ENCODE peak calls at places on chromosomes 7 and 10, in eight cellular contexts. One of them, this sample, is unnamed.

GRCh38 chr10:13614530-13615332 is 28.0 kb downstream of the PRPF18 start:
- DNase-seq in GM23338: peak; percentile 55
- DNase-seq in DND-41: no peak
- DNase-seq in NCI-H1417: no peak
- DNase-seq in activated CD8-positive, alpha-beta memory T cell treated with anti-CD3 and anti-CD28 coated beads, Interleukin-2, amount 50 U/mL, for 4 hours: no peak
- DNase-seq in WERI-Rb-1: no peak
- DNase-seq in AML-193: no peak
- DNase-seq in spleen: no peak
- DNase-seq in this sample: no peak

GRCh38 chr10:14540062-14540461 is 209.3 kb upstream of the FRMD4A start:
- DNase-seq in DND-41: no peak
- DNase-seq in spleen: no peak
- DNase-seq in GM23338: no peak
- DNase-seq in activated CD8-positive, alpha-beta memory T cell treated with anti-CD3 and anti-CD28 coated beads, Interleukin-2, amount 50 U/mL, for 4 hours: no peak
- DNase-seq in AML-193: no peak
- DNase-seq in WERI-Rb-1: no peak
- DNase-seq in NCI-H1417: no peak
- DNase-seq in this sample: no peak

GRCh38 chr7:23628370-23628769 is 31.2 kb downstream of the CCDC126 start:
- DNase-seq in activated CD8-positive, alpha-beta memory T cell treated with anti-CD3 and anti-CD28 coated beads, Interleukin-2, amount 50 U/mL, for 4 hours: no peak
- DNase-seq in WERI-Rb-1: no peak
- DNase-seq in GM23338: no peak
- DNase-seq in AML-193: no peak
- DNase-seq in DND-41: no peak
- DNase-seq in NCI-H1417: no peak
- DNase-seq in spleen: no peak
- DNase-seq in this sample: no peak

GRCh38 chr7:32058017-32058416 is 12.2 kb downstream of the PDE1C start:
- DNase-seq in spleen: no peak
- DNase-seq in GM23338: no peak
- DNase-seq in DND-41: no peak
- DNase-seq in WERI-Rb-1: no peak
- DNase-seq in AML-193: no peak
- DNase-seq in NCI-H1417: no peak
- DNase-seq in activated CD8-positive, alpha-beta memory T cell treated with anti-CD3 and anti-CD28 coated beads, Interleukin-2, amount 50 U/mL, for 4 hours: no peak
- DNase-seq in this sample: no peak

GRCh38 chr7:90453259-90453891 is 16.1 kb upstream of the PTTG1IP2 start:
- DNase-seq in GM23338: no peak
- DNase-seq in DND-41: no peak
- DNase-seq in NCI-H1417: no peak
- DNase-seq in activated CD8-positive, alpha-beta memory T cell treated with anti-CD3 and anti-CD28 coated beads, Interleukin-2, amount 50 U/mL, for 4 hours: no peak
- DNase-seq in spleen: no peak
- DNase-seq in AML-193: no peak
- DNase-seq in WERI-Rb-1: no peak
- DNase-seq in this sample: no peak

GRCh38 chr10:46239999-46240683 is 46.7 kb upstream of the ANTXRL start:
- DNase-seq in DND-41: no peak
- DNase-seq in activated CD8-positive, alpha-beta memory T cell treated with anti-CD3 and anti-CD28 coated beads, Interleukin-2, amount 50 U/mL, for 4 hours: no peak
- DNase-seq in GM23338: no peak
- DNase-seq in spleen: no peak
- DNase-seq in NCI-H1417: no peak
- DNase-seq in WERI-Rb-1: no peak
- DNase-seq in AML-193: no peak
- DNase-seq in this sample: no peak

GRCh38 chr7:140769852-140770251 is 73.3 kb downstream of the NDUFB2 start:
- DNase-seq in activated CD8-positive, alpha-beta memory T cell treated with anti-CD3 and anti-CD28 coated beads, Interleukin-2, amount 50 U/mL, for 4 hours: no peak
- DNase-seq in DND-41: no peak
- DNase-seq in spleen: no peak
- DNase-seq in AML-193: no peak
- DNase-seq in NCI-H1417: peak; percentile 16
- DNase-seq in GM23338: no peak
- DNase-seq in WERI-Rb-1: no peak
- DNase-seq in this sample: no peak

GRCh38 chr10:70296406-70296899 is 12.6 kb upstream of the NPFFR1 start:
- DNase-seq in spleen: peak; percentile 88
- DNase-seq in NCI-H1417: no peak
- DNase-seq in GM23338: no peak
- DNase-seq in activated CD8-positive, alpha-beta memory T cell treated with anti-CD3 and anti-CD28 coated beads, Interleukin-2, amount 50 U/mL, for 4 hours: no peak
- DNase-seq in DND-41: no peak
- DNase-seq in WERI-Rb-1: no peak
- DNase-seq in AML-193: peak; percentile 73
- DNase-seq in this sample: no peak

GRCh38 chr7:129650056-129650758 is 38.7 kb downstream of the NRF1 start:
- DNase-seq in WERI-Rb-1: no peak
- DNase-seq in NCI-H1417: no peak
- DNase-seq in activated CD8-positive, alpha-beta memory T cell treated with anti-CD3 and anti-CD28 coated beads, Interleukin-2, amount 50 U/mL, for 4 hours: no peak
- DNase-seq in DND-41: no peak
- DNase-seq in spleen: no peak
- DNase-seq in GM23338: no peak
- DNase-seq in AML-193: no peak
- DNase-seq in this sample: no peak

GRCh38 chr10:47099445-47099844 is 188.2 kb downstream of the PTPN20 start:
- DNase-seq in DND-41: no peak
- DNase-seq in WERI-Rb-1: no peak
- DNase-seq in GM23338: no peak
- DNase-seq in spleen: no peak
- DNase-seq in NCI-H1417: no peak
- DNase-seq in activated CD8-positive, alpha-beta memory T cell treated with anti-CD3 and anti-CD28 coated beads, Interleukin-2, amount 50 U/mL, for 4 hours: no peak
- DNase-seq in AML-193: no peak
- DNase-seq in this sample: no peak

GRCh38 chr10:88212069-88212468 is 348.6 kb downstream of the PTEN start:
- DNase-seq in spleen: no peak
- DNase-seq in DND-41: no peak
- DNase-seq in NCI-H1417: no peak
- DNase-seq in activated CD8-positive, alpha-beta memory T cell treated with anti-CD3 and anti-CD28 coated beads, Interleukin-2, amount 50 U/mL, for 4 hours: no peak
- DNase-seq in AML-193: no peak
- DNase-seq in WERI-Rb-1: no peak
- DNase-seq in GM23338: no peak
- DNase-seq in this sample: no peak

GRCh38 chr7:28044825-28045224 is 135.8 kb downstream of the JAZF1 start:
- DNase-seq in DND-41: no peak
- DNase-seq in activated CD8-positive, alpha-beta memory T cell treated with anti-CD3 and anti-CD28 coated beads, Interleukin-2, amount 50 U/mL, for 4 hours: no peak
- DNase-seq in NCI-H1417: peak; percentile 37
- DNase-seq in GM23338: peak; percentile 69
- DNase-seq in AML-193: no peak
- DNase-seq in spleen: no peak
- DNase-seq in WERI-Rb-1: no peak
- DNase-seq in this sample: no peak

GRCh38 chr10:14860782-14861181 is 17.9 kb upstream of the SUV39H2 start:
- DNase-seq in NCI-H1417: no peak
- DNase-seq in AML-193: no peak
- DNase-seq in DND-41: no peak
- DNase-seq in WERI-Rb-1: no peak
- DNase-seq in activated CD8-positive, alpha-beta memory T cell treated with anti-CD3 and anti-CD28 coated beads, Interleukin-2, amount 50 U/mL, for 4 hours: no peak
- DNase-seq in spleen: no peak
- DNase-seq in GM23338: no peak
- DNase-seq in this sample: no peak

GRCh38 chr10:76126607-76127190 is 695.3 kb downstream of the LRMDA start:
- DNase-seq in DND-41: no peak
- DNase-seq in AML-193: no peak
- DNase-seq in GM23338: no peak
- DNase-seq in WERI-Rb-1: no peak
- DNase-seq in activated CD8-positive, alpha-beta memory T cell treated with anti-CD3 and anti-CD28 coated beads, Interleukin-2, amount 50 U/mL, for 4 hours: no peak
- DNase-seq in spleen: no peak
- DNase-seq in NCI-H1417: no peak
- DNase-seq in this sample: no peak

GRCh38 chr7:139535252-139535651 is 11.8 kb downstream of the CLEC2L start:
- DNase-seq in DND-41: no peak
- DNase-seq in GM23338: no peak
- DNase-seq in WERI-Rb-1: no peak
- DNase-seq in NCI-H1417: no peak
- DNase-seq in AML-193: no peak
- DNase-seq in activated CD8-positive, alpha-beta memory T cell treated with anti-CD3 and anti-CD28 coated beads, Interleukin-2, amount 50 U/mL, for 4 hours: no peak
- DNase-seq in spleen: no peak
- DNase-seq in this sample: no peak

GRCh38 chr10:31261502-31262311 is 57.3 kb upstream of the ZEB1 start:
- DNase-seq in AML-193: no peak
- DNase-seq in activated CD8-positive, alpha-beta memory T cell treated with anti-CD3 and anti-CD28 coated beads, Interleukin-2, amount 50 U/mL, for 4 hours: no peak
- DNase-seq in spleen: no peak
- DNase-seq in DND-41: no peak
- DNase-seq in GM23338: no peak
- DNase-seq in NCI-H1417: no peak
- DNase-seq in WERI-Rb-1: no peak
- DNase-seq in this sample: no peak

GRCh38 chr7:44608916-44609648 is 2.7 kb downstream of the OGDH start:
- DNase-seq in WERI-Rb-1: no peak
- DNase-seq in AML-193: no peak
- DNase-seq in GM23338: peak; percentile 80
- DNase-seq in DND-41: no peak
- DNase-seq in activated CD8-positive, alpha-beta memory T cell treated with anti-CD3 and anti-CD28 coated beads, Interleukin-2, amount 50 U/mL, for 4 hours: no peak
- DNase-seq in NCI-H1417: no peak
- DNase-seq in spleen: no peak
- DNase-seq in this sample: no peak

GRCh38 chr10:82319558-82319957 is 444.6 kb downstream of the NRG3 start:
- DNase-seq in GM23338: peak; percentile 3
- DNase-seq in activated CD8-positive, alpha-beta memory T cell treated with anti-CD3 and anti-CD28 coated beads, Interleukin-2, amount 50 U/mL, for 4 hours: no peak
- DNase-seq in WERI-Rb-1: peak; percentile 69
- DNase-seq in NCI-H1417: peak; percentile 0
- DNase-seq in DND-41: no peak
- DNase-seq in AML-193: no peak
- DNase-seq in spleen: no peak
- DNase-seq in this sample: no peak

GRCh38 chr10:31242902-31243301 is 76.1 kb upstream of the ZEB1 start:
- DNase-seq in spleen: peak; percentile 57
- DNase-seq in NCI-H1417: no peak
- DNase-seq in AML-193: peak; percentile 22
- DNase-seq in WERI-Rb-1: no peak
- DNase-seq in DND-41: peak; percentile 58
- DNase-seq in activated CD8-positive, alpha-beta memory T cell treated with anti-CD3 and anti-CD28 coated beads, Interleukin-2, amount 50 U/mL, for 4 hours: peak; percentile 52
- DNase-seq in GM23338: no peak
- DNase-seq in this sample: no peak

GRCh38 chr7:148537435-148537834 is 53.1 kb upstream of the C7orf33 start:
- DNase-seq in WERI-Rb-1: no peak
- DNase-seq in AML-193: no peak
- DNase-seq in activated CD8-positive, alpha-beta memory T cell treated with anti-CD3 and anti-CD28 coated beads, Interleukin-2, amount 50 U/mL, for 4 hours: no peak
- DNase-seq in NCI-H1417: no peak
- DNase-seq in GM23338: no peak
- DNase-seq in spleen: no peak
- DNase-seq in DND-41: no peak
- DNase-seq in this sample: no peak

GRCh38 chr10:119005377-119006043 is 24.0 kb upstream of the NANOS1 start:
- DNase-seq in WERI-Rb-1: no peak
- DNase-seq in AML-193: no peak
- DNase-seq in activated CD8-positive, alpha-beta memory T cell treated with anti-CD3 and anti-CD28 coated beads, Interleukin-2, amount 50 U/mL, for 4 hours: no peak
- DNase-seq in DND-41: no peak
- DNase-seq in GM23338: no peak
- DNase-seq in NCI-H1417: no peak
- DNase-seq in spleen: no peak
- DNase-seq in this sample: no peak

GRCh38 chr7:32023353-32023752 is 46.9 kb downstream of the PDE1C start:
- DNase-seq in NCI-H1417: no peak
- DNase-seq in spleen: no peak
- DNase-seq in WERI-Rb-1: no peak
- DNase-seq in GM23338: no peak
- DNase-seq in AML-193: no peak
- DNase-seq in activated CD8-positive, alpha-beta memory T cell treated with anti-CD3 and anti-CD28 coated beads, Interleukin-2, amount 50 U/mL, for 4 hours: no peak
- DNase-seq in DND-41: no peak
- DNase-seq in this sample: no peak

GRCh38 chr10:91597397-91597881 is 35.4 kb downstream of the PPP1R3C start:
- DNase-seq in GM23338: no peak
- DNase-seq in WERI-Rb-1: no peak
- DNase-seq in AML-193: no peak
- DNase-seq in DND-41: no peak
- DNase-seq in spleen: no peak
- DNase-seq in activated CD8-positive, alpha-beta memory T cell treated with anti-CD3 and anti-CD28 coated beads, Interleukin-2, amount 50 U/mL, for 4 hours: no peak
- DNase-seq in NCI-H1417: peak; percentile 66
- DNase-seq in this sample: no peak

GRCh38 chr7:26090927-26091519 is 61.0 kb upstream of the NFE2L3 start:
- DNase-seq in activated CD8-positive, alpha-beta memory T cell treated with anti-CD3 and anti-CD28 coated beads, Interleukin-2, amount 50 U/mL, for 4 hours: no peak
- DNase-seq in WERI-Rb-1: no peak
- DNase-seq in NCI-H1417: peak; percentile 87
- DNase-seq in GM23338: peak; percentile 87
- DNase-seq in spleen: no peak
- DNase-seq in DND-41: peak; percentile 24
- DNase-seq in AML-193: peak; percentile 42
- DNase-seq in this sample: peak; percentile 79

This sample was measured in NCI-H1436.